ENCODE peak calls at places on chromosomes 6 and 20, in four cellular contexts. K, Y, M and O are unnamed samples.

GRCh38 chr6:146851837-146852236 is 253.1 kb downstream of the ADGB start:
- DNase-seq in M (peak; percentile 91), K (no peak), Y (no peak), O (no peak)

GRCh38 chr6:131255434-131255833 is 120.2 kb downstream of the AKAP7 start:
- DNase-seq in Y (no peak), M (no peak), K (no peak), O (no peak)

GRCh38 chr20:57427239-57428127 is 36.3 kb downstream of the RBM38 start:
- DNase-seq in M (no peak), K (no peak), Y (no peak), O (no peak)

GRCh38 chr20:21511485-21511849 is 2.4 kb downstream of the NKX2-2 start:
- DNase-seq in K (no peak), M (no peak), Y (no peak), O (no peak)

GRCh38 chr6:17816921-17817611 is 110.3 kb upstream of the NUP153 start:
- DNase-seq in M (peak; percentile 23), Y (peak; percentile 9), K (no peak), O (no peak)

GRCh38 chr6:4727671-4728435 is 48.4 kb upstream of the CDYL start:
- DNase-seq in K (no peak), M (peak; percentile 54), Y (peak; percentile 36), O (no peak)

GRCh38 chr6:165571721-165572132 is 91.3 kb downstream of the PDE10A start:
- DNase-seq in Y (no peak), M (no peak), K (no peak), O (no peak)

GRCh38 chr6:136550045-136550329 is 235 bp downstream of the MAP7 start:
- DNase-seq in Y (no peak), M (no peak), K (no peak), O (no peak)

GRCh38 chr6:2810092-2810671 is 31.5 kb downstream of the SERPINB1 start:
- DNase-seq in M (peak; percentile 18), K (no peak), Y (no peak), O (no peak)

GRCh38 chr6:170253226-170253909 is 37.5 kb downstream of the DLL1 start:
- DNase-seq in M (no peak), Y (no peak), K (no peak), O (no peak)

GRCh38 chr6:82084324-82084920 is 163.1 kb downstream of the IBTK start:
- DNase-seq in K (no peak), Y (no peak), M (no peak), O (no peak)

GRCh38 chr6:19934996-19935591 is 97.9 kb downstream of the ID4 start:
- DNase-seq in Y (no peak), M (no peak), K (no peak), O (no peak)

GRCh38 chr20:32752458-32753250 is 9.4 kb upstream of the COMMD7 start:
- DNase-seq in M (peak; percentile 62), K (no peak), Y (peak; percentile 36), O (no peak)

GRCh38 chr6:154984146-154984545 is 11.0 kb upstream of the TIAM2 start:
- DNase-seq in M (no peak), Y (no peak), K (no peak), O (no peak)

GRCh38 chr20:57388953-57389694 is 2.1 kb upstream of the RBM38 start:
- DNase-seq in K (no peak), Y (peak; percentile 81), M (peak; percentile 71), O (peak; percentile 93)

GRCh38 chr20:57647006-57647932 is 27.0 kb upstream of the ZBP1 start:
- DNase-seq in Y (no peak), M (no peak), K (no peak), O (no peak)

GRCh38 chr6:16723833-16724232 is 37.4 kb downstream of the ATXN1 start:
- DNase-seq in M (peak; percentile 96), K (no peak), Y (peak; percentile 14), O (no peak)

GRCh38 chr6:151948007-151948745 is 140.7 kb downstream of the ESR1 start:
- DNase-seq in Y (no peak), K (no peak), M (peak; percentile 48), O (no peak)

GRCh38 chr20:24781061-24781980 is 167.7 kb upstream of the CST7 start:
- DNase-seq in Y (peak; percentile 45), K (no peak), M (peak; percentile 39), O (peak; percentile 54)